ENCODE peak calls at places on chromosomes 16 and 17, in ten cellular contexts. D is colonic mucosa; G is neural progenitor cell; A is osteoblast; X is astrocyte; F is CD4-positive, alpha-beta T cell; B is left ventricle myocardium inferior; W is RWPE1; U is GM23248; I is tibial artery. Y is an unnamed sample.

GRCh38 chr17:43740541-43740940 is 18.1 kb downstream of the SOST start:
- DNase-seq in I (no peak), D (no peak), U (peak; percentile 85), F (no peak), G (no peak), B (no peak), W (no peak), X (peak; percentile 48), A (peak; percentile 88), Y (no peak)

GRCh38 chr16:4336701-4337539 is 14.2 kb downstream of the PAM16 start:
- DNase-seq in W (no peak), D (no peak), B (no peak), F (no peak), A (no peak), G (no peak), U (no peak), X (no peak), I (no peak), Y (no peak)

GRCh38 chr17:64777413-64778101 is 115.5 kb upstream of the SMURF2 start:
- DNase-seq in U (no peak), X (no peak), A (peak; percentile 69), B (peak; percentile 54), G (peak; percentile 57), D (peak; percentile 37), W (no peak), I (no peak), F (no peak), Y (peak; percentile 22)

GRCh38 chr16:64356267-64356666 is 765.6 kb downstream of the CDH11 start:
- DNase-seq in U (peak; percentile 95), I (no peak), W (peak; percentile 2), B (no peak), D (no peak), A (peak; percentile 74), G (no peak), F (no peak), X (peak; percentile 85), Y (no peak)

GRCh38 chr16:14325921-14326401 is 254.8 kb downstream of the MRTFB start:
- DNase-seq in A (no peak), G (peak; percentile 45), B (no peak), X (no peak), W (no peak), F (no peak), D (no peak), U (no peak), I (no peak), Y (no peak)

GRCh38 chr17:63974594-63975192 is 2.0 kb upstream of the SCN4A start:
- DNase-seq in B (no peak), U (peak; percentile 89), A (peak; percentile 96), D (no peak), F (no peak), G (no peak), W (peak; percentile 78), I (no peak), X (peak; percentile 58), Y (no peak)

GRCh38 chr17:13287226-13287625 is 269.4 kb upstream of the ELAC2 start:
- DNase-seq in I (no peak), X (no peak), F (no peak), U (no peak), G (no peak), B (no peak), W (no peak), D (no peak), A (no peak), Y (no peak)

GRCh38 chr16:50769-51591 is 2.4 kb downstream of the POLR3K start:
- DNase-seq in I (no peak), F (no peak), G (no peak), W (no peak), X (no peak), U (no peak), D (no peak), A (no peak), B (no peak), Y (no peak)

GRCh38 chr16:88534731-88535141 is 35.5 kb upstream of the ZC3H18 start:
- DNase-seq in D (no peak), B (peak; percentile 57), U (peak; percentile 82), F (no peak), G (peak; percentile 41), X (peak; percentile 29), I (no peak), A (peak; percentile 98), W (peak; percentile 41), Y (no peak)

GRCh38 chr16:88532434-88533241 is 37.6 kb upstream of the ZC3H18 start:
- DNase-seq in G (no peak), I (no peak), A (peak; percentile 88), F (no peak), B (no peak), D (no peak), U (no peak), W (no peak), X (no peak), Y (no peak)

GRCh38 chr16:88533381-88533831 is 36.8 kb upstream of the ZC3H18 start:
- DNase-seq in X (peak; percentile 45), U (peak; percentile 78), G (no peak), A (peak; percentile 93), W (peak; percentile 32), D (no peak), F (no peak), I (no peak), B (no peak), Y (no peak)

GRCh38 chr16:88535181-88535856 is 34.9 kb upstream of the ZC3H18 start:
- DNase-seq in U (no peak), G (no peak), D (no peak), F (no peak), B (no peak), X (no peak), I (no peak), A (no peak), W (no peak), Y (no peak)

DNA sequence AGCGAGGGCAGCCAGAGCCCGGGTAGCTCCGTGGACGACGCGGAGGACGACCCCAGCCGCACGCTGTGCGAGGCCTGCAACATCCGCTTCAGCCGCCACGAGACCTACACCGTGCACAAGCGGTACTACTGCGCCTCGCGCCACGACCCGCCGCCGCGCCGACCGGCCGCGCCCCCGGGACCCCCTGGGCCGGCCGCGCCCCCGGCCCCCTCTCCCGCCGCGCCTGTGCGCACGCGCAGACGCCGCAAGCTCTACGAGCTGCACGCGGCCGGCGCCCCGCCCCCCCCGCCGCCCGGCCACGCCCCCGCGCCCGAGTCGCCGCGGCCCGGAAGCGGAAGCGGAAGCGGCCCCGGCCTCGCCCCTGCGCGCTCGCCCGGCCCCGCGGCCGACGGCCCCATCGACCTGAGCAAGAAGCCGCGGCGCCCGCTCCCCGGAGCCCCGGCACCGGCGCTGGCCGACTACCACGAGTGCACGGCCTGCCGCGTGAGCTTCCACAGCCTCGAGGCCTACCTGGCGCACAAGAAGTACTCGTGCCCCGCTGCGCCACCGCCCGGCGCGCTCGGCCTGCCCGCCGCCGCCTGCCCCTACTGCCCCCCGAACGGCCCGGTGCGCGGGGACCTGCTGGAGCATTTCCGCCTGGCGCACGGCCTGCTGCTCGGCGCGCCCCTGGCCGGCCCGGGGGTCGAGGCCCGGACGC is 36.1 kb upstream of the ZC3H18 start:
- DNase-seq in G (peak; percentile 92), I (peak; percentile 48), U (peak; percentile 86), W (peak; percentile 79), A (peak; percentile 100), X (peak; percentile 25), F (peak; percentile 74), D (peak; percentile 75), B (peak; percentile 83), Y (no peak)
- H3K27ac ChIP-seq in G (no peak overlapping the region), I (peak overlapping the region; percentile 72), U (peak overlapping the region; percentile 48), W (peak overlapping the region; percentile 82), A (peak overlapping the region; percentile 45), X (peak overlapping the region; percentile 19), F (no peak overlapping the region), D (peak overlapping the region; percentile 66), B (peak overlapping the region; percentile 93), Y (no peak overlapping the region)

GRCh38 chr16:20072524-20073202 is 1.0 kb downstream of the GPR139 start:
- DNase-seq in A (no peak), D (no peak), F (no peak), I (no peak), W (no peak), X (no peak), B (no peak), U (no peak), G (peak; percentile 6), Y (no peak)

GRCh38 chr16:20074089-20074956 is 633 bp upstream of the GPR139 start:
- DNase-seq in D (no peak), G (peak; percentile 44), F (no peak), X (no peak), W (no peak), I (no peak), U (no peak), B (no peak), A (no peak), Y (no peak)

GRCh38 chr16:20079106-20079505 is 5.4 kb upstream of the GPR139 start:
- DNase-seq in G (no peak), B (no peak), W (no peak), X (no peak), D (no peak), F (no peak), U (no peak), A (no peak), I (no peak), Y (no peak)

GRCh38 chr16:20075243-20075642 is 1.6 kb upstream of the GPR139 start:
- DNase-seq in I (no peak), X (no peak), A (no peak), F (no peak), W (no peak), D (no peak), U (no peak), G (no peak), B (no peak), Y (no peak)

GRCh38 chr16:20073203-20074088 is at the start of gene GPR139:
- DNase-seq in F (no peak), U (no peak), W (no peak), A (no peak), X (no peak), B (no peak), I (no peak), G (peak; percentile 70), D (no peak), Y (no peak)
- H3K27ac ChIP-seq in F (no peak within 1 kb of the TSS), U (no peak within 1 kb of the TSS), W (no peak within 1 kb of the TSS), A (no peak within 1 kb of the TSS), X (no peak within 1 kb of the TSS), B (no peak within 1 kb of the TSS), I (no peak within 1 kb of the TSS), G (no peak within 1 kb of the TSS), D (no peak within 1 kb of the TSS), Y (no peak within 1 kb of the TSS)

DNA sequence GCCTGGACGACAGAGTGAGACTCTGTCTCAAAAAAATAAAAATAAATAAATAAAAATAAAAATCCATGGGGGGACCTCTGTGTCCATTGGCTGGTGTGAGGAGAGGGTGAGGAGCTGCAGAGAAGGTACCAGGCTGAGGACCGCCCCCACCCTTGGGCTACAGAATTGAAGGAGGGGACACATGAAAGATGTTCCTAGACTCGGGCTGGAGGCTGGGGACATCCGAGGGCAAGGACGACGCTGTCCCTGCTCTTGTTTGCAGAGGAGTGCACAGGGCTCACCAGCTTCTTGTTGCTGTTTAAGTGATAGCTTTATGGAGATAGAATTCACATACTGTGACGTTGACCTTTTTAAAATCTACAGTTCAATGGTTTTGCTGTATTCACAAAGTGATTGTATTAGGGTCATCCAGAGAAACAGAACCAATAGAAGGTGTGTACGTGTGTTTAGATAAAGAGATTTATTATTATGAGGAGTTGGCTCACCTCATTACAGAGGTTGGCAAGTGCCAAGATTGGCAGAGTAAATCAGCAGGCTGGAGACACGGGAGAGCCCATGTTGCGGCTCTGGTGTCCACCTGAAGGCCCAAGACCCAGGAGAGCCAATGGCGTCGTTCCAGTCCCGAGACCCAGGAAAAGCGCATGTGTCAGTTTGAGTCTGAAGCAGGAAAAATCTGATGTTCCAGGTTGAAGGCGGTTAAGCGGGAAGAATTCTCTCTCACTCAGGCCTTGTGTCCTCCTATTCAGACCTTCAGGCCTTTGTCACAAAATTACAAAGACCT is 320.7 kb downstream of the SEC14L1 start:
- DNase-seq in W (no peak), B (no peak), I (no peak), X (no peak), A (peak; percentile 19), G (no peak), F (no peak), D (no peak), U (no peak), Y (no peak)
- H3K27ac ChIP-seq in W (peak overlapping the region; percentile 98), B (peak overlapping the region; percentile 70), I (no peak overlapping the region), X (peak overlapping the region; percentile 26), A (peak overlapping the region; percentile 48), G (peak overlapping the region; percentile 90), F (peak overlapping the region; percentile 90), D (peak overlapping the region; percentile 61), U (no peak overlapping the region), Y (peak overlapping the region; percentile 75)

GRCh38 chr17:79029327-79030009 is 5.5 kb downstream of the C1QTNF1 start:
- DNase-seq in U (no peak), I (peak; percentile 11), B (no peak), G (no peak), D (no peak), A (peak; percentile 39), F (no peak), X (no peak), W (no peak), Y (no peak)

GRCh38 chr17:79027925-79028491 is 4.0 kb downstream of the C1QTNF1 start:
- DNase-seq in U (peak; percentile 37), F (no peak), B (no peak), D (no peak), A (peak; percentile 92), G (no peak), I (peak; percentile 70), W (no peak), X (no peak), Y (no peak)

GRCh38 chr17:79026345-79027273 is 2.6 kb downstream of the C1QTNF1 start:
- DNase-seq in X (peak; percentile 31), B (peak; percentile 63), A (peak; percentile 95), D (peak; percentile 65), U (peak; percentile 73), I (peak; percentile 36), F (no peak), G (no peak), W (peak; percentile 90), Y (peak; percentile 84)

GRCh38 chr17:79028496-79029326 is 4.7 kb downstream of the C1QTNF1 start:
- DNase-seq in X (no peak), G (no peak), D (no peak), U (peak; percentile 33), I (peak; percentile 20), B (no peak), F (no peak), A (peak; percentile 90), W (no peak), Y (peak; percentile 21)

GRCh38 chr17:79027274-79027924 is 3.4 kb downstream of the C1QTNF1 start:
- DNase-seq in I (peak; percentile 21), B (no peak), X (no peak), A (peak; percentile 68), F (no peak), D (no peak), U (peak; percentile 43), G (no peak), W (no peak), Y (peak; percentile 44)
- H3K27ac ChIP-seq in I (peak overlapping the region; percentile 96), B (peak overlapping the region; percentile 95), X (no peak overlapping the region), A (peak overlapping the region; percentile 46), F (no peak overlapping the region), D (no peak overlapping the region), U (no peak overlapping the region), G (no peak overlapping the region), W (peak overlapping the region; percentile 83), Y (no peak overlapping the region)